ENCODE peak calls at places on chromosomes 5 and 9, in six cellular contexts. Z, H, U, G, F and K are unnamed samples.
A peak's percentile ranks its signal among the peaks of the same experiment; 100 is the strongest.

GRCh38 chr5:8756498-8757084 is 789.3 kb downstream of the SEMA5A start:
- DNase-seq in H (peak; percentile 49), Z (no peak), F (no peak), U (no peak), G (no peak), K (peak; percentile 23)

GRCh38 chr9:136013524-136014034 is 52.4 kb upstream of the UBAC1 start:
- DNase-seq in F (no peak), U (no peak), G (no peak), Z (no peak), H (no peak), K (no peak)

GRCh38 chr5:88674262-88675158 is 208.5 kb downstream of the MEF2C start:
- DNase-seq in H (peak; percentile 87), G (peak; percentile 78), U (no peak), F (no peak), Z (peak; percentile 80), K (peak; percentile 92)

GRCh38 chr5:26430323-26430722 is 608.1 kb downstream of the CDH9 start:
- DNase-seq in Z (no peak), F (no peak), U (no peak), H (no peak), G (no peak), K (no peak)

GRCh38 chr9:89822996-89823395 is 218.2 kb downstream of the GADD45G start:
- DNase-seq in U (peak; percentile 48), Z (no peak), G (no peak), H (no peak), F (no peak), K (no peak)

GRCh38 chr9:125663127-125663526 is 43.9 kb downstream of the MAPKAP1 start:
- DNase-seq in Z (no peak), U (no peak), G (no peak), F (no peak), H (peak; percentile 76), K (peak; percentile 44)

GRCh38 chr5:27548415-27548814 is 510.0 kb upstream of the CDH9 start:
- DNase-seq in U (no peak), F (no peak), Z (no peak), H (no peak), G (no peak), K (no peak)

GRCh38 chr5:78565395-78565794 is 83.2 kb downstream of the LHFPL2 start:
- DNase-seq in Z (no peak), G (no peak), H (no peak), F (no peak), U (no peak), K (no peak)

GRCh38 chr5:124289122-124289521 is 457.3 kb downstream of the ZNF608 start:
- DNase-seq in H (no peak), U (no peak), G (peak; percentile 69), F (peak; percentile 66), Z (no peak), K (no peak)

GRCh38 chr5:83011990-83012389 is 65.2 kb downstream of the TMEM167A start:
- DNase-seq in H (peak; percentile 13), G (no peak), Z (peak; percentile 76), U (no peak), F (no peak), K (peak; percentile 72)

GRCh38 chr9:136392538-136393449 is 7.2 kb downstream of the SNAPC4 start:
- DNase-seq in F (no peak), Z (no peak), G (no peak), U (no peak), H (no peak), K (no peak)

GRCh38 chr5:143102414-143102813 is 301.1 kb downstream of the NR3C1 start:
- DNase-seq in U (peak; percentile 61), G (no peak), Z (no peak), F (no peak), H (no peak), K (no peak)

GRCh38 chr9:20040991-20041606 is 252.3 kb upstream of the SLC24A2 start:
- DNase-seq in H (no peak), G (peak; percentile 24), U (no peak), Z (no peak), F (no peak), K (no peak)

GRCh38 chr9:84330246-84330645 is 10.3 kb downstream of the SLC28A3 start:
- DNase-seq in Z (no peak), G (no peak), U (no peak), H (peak; percentile 6), F (no peak), K (no peak)

GRCh38 chr5:103366938-103367549 is 108.5 kb downstream of the MACIR start:
- DNase-seq in U (no peak), H (no peak), G (no peak), F (no peak), Z (no peak), K (no peak)

GRCh38 chr5:139105621-139106071 is 92.5 kb downstream of the SIL1 start:
- DNase-seq in U (no peak), Z (no peak), F (no peak), G (peak; percentile 55), H (no peak), K (no peak)

GRCh38 chr9:134455951-134456739 is 129.9 kb downstream of the RXRA start:
- DNase-seq in G (no peak), U (peak; percentile 96), Z (no peak), H (peak; percentile 99), F (peak; percentile 90), K (peak; percentile 23)

DNA sequence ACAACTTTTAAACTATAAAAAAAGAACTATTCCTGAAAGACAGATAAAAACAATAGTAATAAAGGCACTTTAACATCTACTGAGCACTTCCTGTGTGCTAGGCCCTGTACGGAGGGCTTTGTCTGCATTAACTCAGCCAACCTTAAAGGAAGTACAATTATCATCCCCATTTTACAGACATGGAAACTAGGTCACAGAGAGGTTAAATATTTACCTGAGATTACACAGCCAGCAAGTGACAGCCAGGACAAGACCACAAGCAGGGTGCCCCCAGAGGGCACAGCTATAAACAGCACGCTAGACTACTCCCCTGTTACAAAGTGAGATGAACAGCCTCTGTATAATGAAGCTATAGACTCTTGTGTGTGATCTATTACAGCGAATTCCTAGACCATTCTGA is 25.5 kb downstream of the DDX31 start:
- DNase-seq in G (no peak), H (no peak), Z (no peak), F (no peak), U (no peak), K (peak; percentile 18)
- TF ChIP-seq CTCF in G (no peak), H (no peak), Z (peak; percentile 42), F (no peak), U (no peak), K (no peak)

GRCh38 chr5:56760723-56761122 is 54.6 kb upstream of the MAP3K1 start:
- DNase-seq in Z (no peak), U (no peak), H (no peak), F (peak; percentile 29), G (no peak), K (no peak)

GRCh38 chr5:56766926-56767325 is 48.4 kb upstream of the MAP3K1 start:
- DNase-seq in F (no peak), U (no peak), Z (no peak), H (no peak), G (no peak), K (no peak)

GRCh38 chr5:56763182-56763581 is 52.2 kb upstream of the MAP3K1 start:
- DNase-seq in F (no peak), G (no peak), Z (no peak), U (no peak), H (no peak), K (no peak)

GRCh38 chr5:56761486-56761885 is 53.9 kb upstream of the MAP3K1 start:
- DNase-seq in F (no peak), U (no peak), H (no peak), Z (no peak), G (no peak), K (no peak)

DNA sequence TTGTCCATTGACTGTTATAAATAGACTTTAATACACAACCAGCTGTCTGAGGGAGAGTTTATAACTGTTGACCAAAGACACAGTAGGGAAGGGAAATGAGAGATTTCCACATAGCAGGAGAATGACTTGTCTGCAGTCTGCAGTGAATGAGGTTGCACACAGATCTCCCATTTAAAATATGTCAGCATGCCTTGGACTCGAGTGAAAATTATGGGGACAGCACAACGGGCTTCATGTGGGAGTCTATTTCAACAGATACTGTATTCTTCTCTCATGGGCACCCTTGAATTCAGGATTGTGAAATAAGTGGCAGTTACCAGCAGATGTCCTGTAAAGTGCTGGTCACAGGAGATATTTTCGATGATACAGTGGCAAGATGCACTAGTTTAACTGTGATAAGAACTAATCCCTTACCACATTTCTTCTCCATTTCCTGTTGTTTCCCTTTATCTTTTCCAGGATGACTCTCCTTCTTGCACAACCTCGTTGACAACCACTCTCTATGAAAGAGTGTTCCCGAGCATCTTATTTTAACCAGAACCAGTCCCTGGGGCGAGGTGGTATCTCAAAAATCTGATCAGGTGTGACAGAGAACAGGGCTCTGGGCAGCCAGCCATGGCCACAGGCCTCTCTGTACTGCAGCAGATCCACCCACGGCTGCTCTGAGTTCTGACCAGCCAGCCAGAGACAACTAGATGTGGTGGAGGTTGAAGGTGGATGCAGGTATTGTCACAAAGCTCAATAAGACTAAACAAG is 51.5 kb upstream of the MAP3K1 start:
- DNase-seq in F (no peak), G (no peak), U (no peak), H (peak; percentile 29), Z (no peak), K (no peak)
- H3K4me3 ChIP-seq in F (no peak overlapping the region), G (no peak overlapping the region), U (no peak overlapping the region), H (no peak overlapping the region), Z (no peak overlapping the region), K (no peak overlapping the region)

GRCh38 chr5:108753331-108753730 is 5.6 kb downstream of the FER start:
- DNase-seq in U (no peak), F (no peak), H (peak; percentile 79), Z (no peak), G (no peak), K (no peak)

GRCh38 chr5:108749130-108749861 is 1.6 kb downstream of the FER start:
- DNase-seq in G (peak; percentile 23), Z (no peak), U (no peak), H (peak; percentile 30), F (no peak), K (peak; percentile 41)

GRCh38 chr5:108747111-108748009 is at the start of gene FER:
- DNase-seq in G (no peak), H (peak; percentile 95), Z (peak; percentile 38), U (no peak), F (peak; percentile 26), K (peak; percentile 83)

GRCh38 chr5:108748010-108748353 is 285 bp downstream of the FER start:
- DNase-seq in Z (no peak), H (no peak), U (no peak), G (no peak), F (no peak), K (no peak)

DNA sequence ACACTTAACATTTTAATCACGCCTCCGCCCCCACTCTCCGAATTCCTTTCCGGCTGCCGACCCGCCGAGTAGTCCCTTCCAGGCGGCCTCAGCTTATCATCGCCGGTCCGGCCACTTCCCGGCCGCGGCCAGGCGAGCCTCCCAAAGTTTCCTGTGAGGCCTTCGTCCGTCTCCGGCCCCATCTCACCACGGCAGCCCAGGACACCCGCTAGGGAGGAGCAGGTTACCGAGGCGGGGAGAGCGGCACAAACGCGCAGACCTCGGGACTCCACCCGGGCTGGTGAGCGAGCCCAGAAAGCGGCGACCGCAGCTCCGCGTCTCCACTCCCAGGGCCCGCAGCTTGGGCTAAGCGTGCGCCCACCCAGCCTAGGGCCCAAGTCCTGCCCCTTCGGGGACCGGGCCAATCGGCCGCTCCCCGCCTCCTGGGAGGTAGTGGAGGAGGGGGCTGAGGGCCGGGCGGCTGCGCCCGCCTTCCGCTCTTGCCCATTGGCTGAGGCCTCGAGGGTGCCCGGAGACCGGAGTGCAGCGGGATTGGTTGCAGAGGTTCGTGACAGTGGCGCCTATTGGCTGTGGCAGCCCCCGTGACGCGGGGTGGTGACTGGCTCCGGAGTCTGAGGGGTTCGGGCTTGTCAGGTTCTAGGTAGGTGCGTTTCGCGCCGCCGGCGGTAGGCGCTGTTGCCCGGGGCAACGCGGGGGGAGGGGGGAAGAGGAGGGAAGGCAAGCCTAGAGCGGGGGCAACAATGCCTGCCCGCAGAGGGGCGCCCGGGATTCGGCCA is 845 bp downstream of the FER start:
- DNase-seq in U (peak; percentile 100), F (peak; percentile 99), G (peak; percentile 99), Z (peak; percentile 100), H (peak; percentile 99), K (peak; percentile 99)
- TF ChIP-seq CTCF in U (no peak), F (peak; percentile 33), G (peak; percentile 39), Z (peak; percentile 43), H (no peak), K (no peak)

GRCh38 chr5:141199359-141200235 is at the start of gene PCDHB11:
- DNase-seq in F (no peak), H (no peak), U (no peak), G (no peak), Z (no peak), K (no peak)
- H3K4me3 ChIP-seq in F (peak within 1 kb of the TSS; percentile 6), H (peak within 1 kb of the TSS; percentile 25), U (no peak within 1 kb of the TSS), G (no peak within 1 kb of the TSS), Z (no peak within 1 kb of the TSS), K (no peak within 1 kb of the TSS)